ENCODE peak calls at places on chromosome 9, in four cellular contexts. F, Q, A and B are unnamed samples. For H3K4me1, the result is how much of the 10 kb centered on the place peaks cover.

GRCh38 chr9:99005651-99006050 is 61.9 kb downstream of the COL15A1 start:
- DNase-seq in F (no peak), Q (no peak), A (no peak), B (no peak)

GRCh38 chr9:86641970-86642369 is 287.8 kb upstream of the TUT7 start:
- DNase-seq in F (no peak), Q (no peak), A (no peak), B (no peak)

GRCh38 chr9:88187631-88188030 is 49.4 kb upstream of the SPATA31C2 start:
- DNase-seq in F (no peak), Q (no peak), A (no peak), B (no peak)

GRCh38 chr9:90774682-90775081 is 26.9 kb upstream of the SYK start:
- DNase-seq in F (no peak), Q (no peak), A (peak), B (no peak)

GRCh38 chr9:120708526-120709224 is 5.6 kb downstream of the MEGF9 start:
- DNase-seq in F (no peak), Q (no peak), A (no peak), B (no peak)

GRCh38 chr9:116278326-116278725 is 124.7 kb downstream of the PAPPA start:
- DNase-seq in F (no peak), Q (no peak), A (no peak), B (no peak)

GRCh38 chr9:28317706-28318210 is 744.5 kb upstream of the C9orf72 start:
- DNase-seq in F (no peak), Q (no peak), A (no peak), B (no peak)

GRCh38 chr9:128727626-128728248 is 3.8 kb upstream of the ZDHHC12 start:
- DNase-seq in F (no peak), Q (no peak), A (no peak), B (no peak)

GRCh38 chr9:130663258-130664171 is 879 bp upstream of the PRDM12 start:
- DNase-seq in F (peak), Q (no peak), A (no peak), B (peak)

GRCh38 chr9:2771661-2772060 is 54.4 kb downstream of the KCNV2 start:
- DNase-seq in F (no peak), Q (no peak), A (no peak), B (peak)

GRCh38 chr9:90966475-90967150 is 165.0 kb downstream of the SYK start:
- DNase-seq in F (no peak), Q (no peak), A (no peak), B (no peak)

DNA sequence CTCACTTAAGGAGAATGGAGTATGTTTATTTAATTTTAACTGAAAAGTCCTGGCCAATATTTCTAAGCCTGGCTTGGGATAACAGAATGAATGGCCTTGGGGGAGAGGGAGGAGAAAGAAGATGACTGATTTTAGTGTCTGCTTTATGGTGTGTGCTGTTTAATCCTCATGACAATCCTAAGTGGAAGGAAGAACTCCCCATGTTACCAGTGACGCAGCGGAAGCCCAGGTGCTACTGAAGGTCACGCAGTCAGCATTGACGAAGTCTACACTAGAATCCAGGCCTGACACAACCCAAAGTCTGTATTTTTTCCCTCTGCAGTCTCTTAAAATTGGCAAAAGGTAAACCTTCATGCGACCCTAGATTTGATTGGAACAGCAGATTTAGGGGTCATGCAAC is 50.6 kb downstream of the PALM2AKAP2 start:
- DNase-seq in F (no peak), Q (no peak), A (no peak), B (no peak)
- TF ChIP-seq PBX3 in F (no peak), Q (no peak), A (no peak), B (no peak)

DNA sequence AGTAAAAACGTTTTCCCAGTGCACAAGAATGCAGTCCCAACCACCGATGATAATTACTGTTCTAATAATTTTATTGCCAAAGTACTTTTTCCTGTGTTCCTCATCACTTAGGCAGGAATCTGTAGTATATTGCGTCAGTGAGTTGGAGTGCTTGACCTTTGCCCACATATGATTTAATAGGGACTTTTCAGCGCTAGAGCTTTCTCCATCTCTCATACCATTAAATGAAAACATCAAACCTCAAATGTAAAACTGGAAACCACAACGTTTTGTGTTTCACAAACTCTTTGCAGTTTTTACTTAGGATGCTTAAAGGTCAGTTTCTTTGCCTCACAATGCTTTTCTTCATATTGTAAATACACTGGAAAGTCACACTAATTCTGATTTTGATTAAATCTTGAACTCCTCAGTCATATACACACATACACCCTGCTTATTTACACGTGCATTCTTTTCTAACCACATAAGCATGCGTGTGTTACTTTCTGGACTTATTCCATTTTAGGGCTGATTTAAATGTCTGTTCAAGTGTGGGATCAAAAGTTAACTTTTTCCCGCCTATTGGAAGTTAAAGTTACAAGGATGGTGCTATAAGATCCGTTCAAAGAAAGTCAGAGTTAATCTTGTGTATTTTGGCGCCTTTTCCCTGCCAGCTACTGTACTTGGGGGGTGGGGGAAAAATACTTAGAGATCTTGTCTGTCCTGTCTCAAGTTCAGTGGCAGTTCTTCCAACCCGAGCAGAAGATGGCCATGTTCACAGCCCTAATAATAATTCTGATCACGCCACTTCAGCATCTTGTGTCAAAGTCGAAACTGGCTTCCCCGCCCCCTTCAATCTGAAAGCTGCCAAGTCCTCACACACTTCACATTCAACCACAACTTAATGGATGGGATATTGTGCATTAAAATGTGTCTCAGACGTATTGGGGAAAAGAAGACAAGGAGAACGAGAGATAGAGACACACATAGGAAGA is 6.6 kb upstream of the NFIB start:
- DNase-seq in F (peak), Q (no peak), A (no peak), B (no peak)
- H3K4me3 ChIP-seq in F (peak), Q (peak), A (no peak), B (peak)

DNA sequence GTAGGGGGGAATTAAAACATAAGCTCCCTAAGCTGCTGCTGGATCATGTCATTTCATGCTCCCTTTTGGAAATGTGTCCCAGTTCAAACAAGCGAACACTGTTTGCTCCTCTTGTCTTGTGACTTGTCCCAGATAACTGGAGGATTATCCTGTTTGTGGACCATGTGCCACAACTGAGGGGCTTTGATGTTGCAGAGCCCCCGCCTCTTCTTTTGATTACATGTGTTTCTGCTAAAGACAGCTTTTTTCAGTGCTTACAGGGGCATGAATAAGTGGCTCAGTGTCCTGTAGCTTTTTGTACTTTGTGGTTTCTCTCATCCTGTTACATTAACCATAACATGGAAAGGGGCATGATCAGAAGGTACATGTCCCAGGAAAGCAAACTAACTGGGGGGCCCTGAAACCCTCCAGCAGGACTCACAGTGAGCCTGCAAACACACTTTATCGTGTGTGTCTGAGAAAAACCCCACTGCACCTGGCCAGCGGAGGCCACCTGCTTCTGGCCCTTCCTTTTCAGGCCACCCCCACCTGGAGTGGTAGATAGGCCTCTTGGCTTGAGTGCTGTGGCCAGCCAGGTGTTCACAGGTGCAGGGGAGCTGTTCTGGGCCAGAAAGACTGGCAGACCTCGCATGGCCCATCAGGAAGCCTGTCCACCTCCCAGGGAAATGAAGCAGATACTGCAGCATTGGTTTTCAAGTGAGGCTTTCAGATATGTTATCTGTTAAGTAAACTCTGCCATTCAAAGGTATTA is 285.6 kb downstream of the FANCC start:
- DNase-seq in F (no peak), Q (peak), A (no peak), B (no peak)
- H3K4me1 ChIP-seq in F (half or more), Q (half or more), A (under half), B (under half)

DNA sequence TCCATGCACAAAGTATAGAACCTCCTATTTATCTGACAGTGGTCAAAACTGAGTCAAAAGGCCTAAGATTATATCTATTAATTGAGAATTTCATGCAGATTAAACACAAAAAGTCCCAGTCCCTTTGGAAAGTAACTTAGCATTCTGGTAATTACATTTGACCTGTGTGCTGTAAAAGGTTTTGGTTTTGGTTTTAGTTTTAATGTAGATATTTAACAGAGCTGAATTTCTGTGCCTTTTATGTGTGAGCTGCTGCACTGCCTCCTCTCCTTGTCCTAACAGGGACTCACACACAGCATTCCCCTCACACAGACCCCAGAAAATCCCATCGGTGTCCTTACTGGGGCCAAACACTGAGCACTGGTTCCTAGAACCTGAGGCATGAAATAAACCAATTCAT is 31.0 kb upstream of the FSD1L start:
- DNase-seq in F (no peak), Q (no peak), A (no peak), B (no peak)
- TF ChIP-seq PBX3 in F (no peak), Q (no peak), A (no peak), B (no peak)

GRCh38 chr9:132545578-132545977 is 36.8 kb upstream of the BARHL1 start:
- DNase-seq in F (no peak), Q (no peak), A (no peak), B (no peak)
- H3K4me3 ChIP-seq in F (no peak), Q (no peak), A (no peak), B (no peak)

GRCh38 chr9:137669261-137669672 is 50.5 kb downstream of the EHMT1 start:
- DNase-seq in F (no peak), Q (no peak), A (no peak), B (no peak)
- H3K4me1 ChIP-seq in F (under half), Q (half or more), A (under half), B (under half)

GRCh38 chr9:5688109-5688508 is 59.2 kb downstream of the RIC1 start:
- DNase-seq in F (no peak), Q (no peak), A (no peak), B (no peak)

GRCh38 chr9:5695860-5696259 is 67.0 kb downstream of the RIC1 start:
- DNase-seq in F (no peak), Q (no peak), A (no peak), B (no peak)

DNA sequence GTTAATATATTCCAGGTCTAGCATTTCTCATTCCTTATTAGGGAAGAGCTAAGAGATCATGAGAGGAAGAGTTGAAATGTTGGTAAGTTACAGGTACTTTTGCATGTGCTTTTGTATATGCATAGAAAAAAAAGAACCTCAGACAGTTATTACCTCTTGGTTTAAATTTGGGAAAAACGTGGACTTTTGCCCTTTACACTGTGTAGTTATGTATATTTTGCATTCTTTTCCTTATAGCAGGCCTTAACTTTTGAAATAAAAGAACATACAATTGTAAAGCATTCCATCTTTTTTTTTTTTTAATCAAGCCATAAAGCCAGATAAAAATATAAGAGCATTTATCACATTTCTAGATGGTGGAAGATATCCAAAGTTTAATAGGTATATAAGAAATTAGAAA is 61.4 kb downstream of the RIC1 start:
- DNase-seq in F (no peak), Q (no peak), A (no peak), B (no peak)
- TF ChIP-seq PBX3 in F (no peak), Q (no peak), A (no peak), B (no peak)

GRCh38 chr9:18980124-18980660 is 52.8 kb downstream of the SAXO1 start:
- DNase-seq in F (no peak), Q (no peak), A (no peak), B (no peak)

GRCh38 chr9:18973348-18973747 is 59.7 kb downstream of the SAXO1 start:
- DNase-seq in F (no peak), Q (no peak), A (no peak), B (no peak)

GRCh38 chr9:18979367-18979766 is 53.6 kb downstream of the SAXO1 start:
- DNase-seq in F (no peak), Q (no peak), A (no peak), B (no peak)

GRCh38 chr9:18978188-18978587 is 54.8 kb downstream of the SAXO1 start:
- DNase-seq in F (no peak), Q (peak), A (no peak), B (no peak)

DNA sequence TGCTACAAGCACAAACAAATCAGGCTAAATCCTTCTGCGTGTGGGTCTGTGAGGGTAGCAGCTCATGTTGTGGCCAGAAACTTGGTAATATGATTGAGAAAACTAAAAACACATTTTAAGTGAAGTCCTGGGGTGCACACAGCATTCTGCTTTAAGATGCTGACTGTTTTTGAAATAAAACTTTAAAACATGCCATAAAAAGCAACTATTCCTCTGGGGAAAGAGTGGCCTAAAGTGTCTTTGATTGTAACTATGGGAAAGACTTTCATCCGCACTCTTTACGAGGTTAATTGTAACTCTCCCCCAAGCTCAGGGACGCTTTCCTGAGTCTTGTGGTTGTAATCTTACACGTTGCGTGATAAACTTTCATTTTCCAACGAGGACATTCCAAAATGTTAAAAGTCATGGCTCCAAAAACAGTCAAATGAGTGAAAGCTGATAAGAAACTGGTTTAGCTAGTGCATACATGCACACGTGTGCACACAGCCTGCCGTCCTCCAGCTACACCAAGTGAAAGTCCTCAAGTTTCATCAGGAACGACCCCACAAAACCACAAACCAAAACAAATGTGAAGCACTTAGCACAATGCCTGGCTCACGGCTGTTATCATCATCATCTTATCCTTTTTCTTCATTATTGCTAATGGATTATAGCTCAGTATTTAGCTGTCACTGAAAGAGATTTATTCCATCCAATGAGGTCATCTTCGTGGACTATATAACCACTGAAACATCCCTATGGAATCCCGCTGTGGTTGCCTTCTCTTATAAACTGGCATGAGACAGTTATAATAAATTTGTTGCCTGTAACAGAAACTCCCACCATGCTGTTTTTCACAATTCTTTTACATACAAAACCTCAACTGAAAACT is 56.4 kb downstream of the SAXO1 start:
- DNase-seq in F (no peak), Q (no peak), A (no peak), B (peak)
- H3K4me3 ChIP-seq in F (no peak), Q (no peak), A (no peak), B (no peak)